ENCODE peak calls at places on chromosomes 1 and 21, in six cellular contexts. V, P, U, Z, H and O are unnamed samples.
A peak's percentile ranks its signal among the peaks of the same experiment; 100 is the strongest.

GRCh38 chr1:208280681-208281439 is 36.7 kb upstream of the PLXNA2 start:
- DNase-seq in V (no peak), P (no peak), U (no peak), Z (no peak), H (no peak), O (no peak)

GRCh38 chr1:22206551-22207125 is 63.7 kb upstream of the WNT4 start:
- DNase-seq in V (no peak), P (no peak), U (no peak), Z (no peak), H (no peak), O (no peak)

GRCh38 chr1:65788762-65789161 is 3.9 kb upstream of the PDE4B start:
- DNase-seq in V (no peak), P (no peak), U (no peak), Z (no peak), H (no peak), O (no peak)

GRCh38 chr1:94258873-94259331 is 21.5 kb upstream of the ARHGAP29 start:
- DNase-seq in V (peak; percentile 28), P (peak; percentile 99), U (peak; percentile 94), Z (no peak), H (no peak), O (no peak)

GRCh38 chr1:37719572-37720195 is 27.4 kb downstream of the CDCA8 start:
- DNase-seq in V (no peak), P (no peak), U (no peak), Z (no peak), H (no peak), O (no peak)

GRCh38 chr1:69409731-69410456 is 157.8 kb upstream of the LRRC7 start:
- DNase-seq in V (no peak), P (no peak), U (no peak), Z (no peak), H (no peak), O (no peak)

GRCh38 chr21:45465611-45466329 is 60.8 kb downstream of the COL18A1 start:
- DNase-seq in V (no peak), P (no peak), U (no peak), Z (no peak), H (no peak), O (no peak)

GRCh38 chr1:71413441-71414170 is 332.8 kb upstream of the ZRANB2 start:
- DNase-seq in V (no peak), P (no peak), U (no peak), Z (no peak), H (no peak), O (no peak)

GRCh38 chr1:90562892-90563291 is 154.2 kb downstream of the BARHL2 start:
- DNase-seq in V (no peak), P (no peak), U (no peak), Z (no peak), H (no peak), O (no peak)

GRCh38 chr1:119805247-119805646 is 6.0 kb downstream of the REG4 start:
- DNase-seq in V (no peak), P (no peak), U (no peak), Z (no peak), H (no peak), O (no peak)

GRCh38 chr1:201025571-201026002 is 2.1 kb upstream of the KIF21B start:
- DNase-seq in V (no peak), P (peak; percentile 47), U (no peak), Z (peak; percentile 58), H (peak; percentile 43), O (no peak)

GRCh38 chr1:1872329-1872994 is 18.4 kb downstream of the GNB1 start:
- DNase-seq in V (no peak), P (no peak), U (no peak), Z (no peak), H (no peak), O (no peak)
- H4K20me1 ChIP-seq in V (peaks cover 99% of the 10 kb centered on the region), P (peaks cover 82% of the 10 kb centered on the region), U (peaks cover 37% of the 10 kb centered on the region), Z (peaks cover 30% of the 10 kb centered on the region), H (peaks cover 27% of the 10 kb centered on the region), O (peaks cover 42% of the 10 kb centered on the region)

GRCh38 chr1:53558916-53559315 is 99.7 kb downstream of the DMRTB1 start:
- DNase-seq in V (no peak), P (no peak), U (no peak), Z (no peak), H (no peak), O (no peak)
- H4K20me1 ChIP-seq in V (no peaks in the 10 kb centered on the region), P (no peaks in the 10 kb centered on the region), U (no peaks in the 10 kb centered on the region), Z (peaks cover 5% of the 10 kb centered on the region), H (no peaks in the 10 kb centered on the region), O (peaks cover 4% of the 10 kb centered on the region)

GRCh38 chr21:26105819-26106218 is 64.8 kb downstream of the APP start:
- DNase-seq in V (no peak), P (no peak), U (no peak), Z (no peak), H (no peak), O (no peak)

GRCh38 chr21:26112127-26112742 is 58.3 kb downstream of the APP start:
- DNase-seq in V (no peak), P (no peak), U (no peak), Z (no peak), H (no peak), O (no peak)

GRCh38 chr21:26110703-26111102 is 59.9 kb downstream of the APP start:
- DNase-seq in V (no peak), P (no peak), U (no peak), Z (no peak), H (no peak), O (no peak)

GRCh38 chr21:26106562-26106961 is 64.0 kb downstream of the APP start:
- DNase-seq in V (no peak), P (no peak), U (no peak), Z (no peak), H (no peak), O (no peak)

GRCh38 chr21:26107439-26107838 is 63.1 kb downstream of the APP start:
- DNase-seq in V (no peak), P (no peak), U (no peak), Z (no peak), H (no peak), O (no peak)
- H4K20me1 ChIP-seq in V (peaks cover 8% of the 10 kb centered on the region), P (peaks cover 3% of the 10 kb centered on the region), U (no peaks in the 10 kb centered on the region), Z (no peaks in the 10 kb centered on the region), H (no peaks in the 10 kb centered on the region), O (peaks cover 2% of the 10 kb centered on the region)

GRCh38 chr1:63782982-63783381 is 9.2 kb downstream of the ROR1 start:
- DNase-seq in V (no peak), P (no peak), U (no peak), Z (no peak), H (no peak), O (no peak)

GRCh38 chr1:63784083-63784482 is 10.3 kb downstream of the ROR1 start:
- DNase-seq in V (no peak), P (no peak), U (no peak), Z (no peak), H (no peak), O (no peak)

GRCh38 chr1:63780541-63780940 is 6.7 kb downstream of the ROR1 start:
- DNase-seq in V (no peak), P (no peak), U (no peak), Z (no peak), H (no peak), O (no peak)

GRCh38 chr1:63787875-63788274 is 14.1 kb downstream of the ROR1 start:
- DNase-seq in V (no peak), P (no peak), U (no peak), Z (no peak), H (no peak), O (no peak)

DNA sequence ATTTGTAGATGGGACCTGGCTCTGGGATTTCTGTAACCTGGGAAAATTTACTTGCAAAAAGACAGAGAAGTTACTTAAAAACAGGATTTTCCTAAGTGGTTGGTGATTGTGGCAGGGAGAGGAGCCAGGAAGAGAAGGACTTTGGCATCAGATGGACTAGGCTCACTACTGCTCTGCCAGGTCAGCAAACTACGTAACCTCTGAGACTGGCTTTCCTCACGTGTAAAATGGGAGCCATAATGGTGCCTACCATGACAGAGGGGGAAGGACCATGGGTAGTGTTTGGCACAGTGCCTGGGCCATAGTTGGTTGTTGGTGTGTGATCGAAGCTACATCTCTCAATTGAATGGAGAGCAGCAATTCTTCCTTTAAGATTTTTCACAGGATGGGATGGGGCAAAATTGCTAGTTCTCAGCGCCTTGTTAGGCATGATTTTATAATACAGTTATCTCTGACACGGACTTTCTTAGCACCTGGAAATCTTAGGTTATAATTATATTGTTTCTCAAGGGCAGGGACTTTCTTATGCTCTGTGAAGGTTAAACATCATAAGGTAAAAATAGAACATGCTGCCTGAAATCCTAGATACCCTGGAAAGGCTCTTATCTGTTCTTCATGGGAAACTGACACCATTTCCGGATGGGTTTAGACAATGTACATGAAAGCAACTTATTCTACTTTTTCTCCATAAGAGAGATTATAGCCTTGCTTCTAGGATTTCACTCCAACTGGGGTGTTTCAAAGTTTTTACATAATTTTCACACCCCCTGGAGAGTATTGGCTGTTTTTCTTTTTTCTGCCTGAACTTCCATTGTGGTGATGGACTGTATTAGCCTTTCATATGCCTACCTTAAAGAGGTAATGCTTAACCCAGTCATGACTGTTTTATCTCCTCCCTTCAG is 10.9 kb downstream of the ROR1 start:
- DNase-seq in V (no peak), P (no peak), U (no peak), Z (no peak), H (no peak), O (no peak)
- H4K20me1 ChIP-seq in V (peaks cover 12% of the 10 kb centered on the region), P (peaks cover 41% of the 10 kb centered on the region), U (no peaks in the 10 kb centered on the region), Z (no peaks in the 10 kb centered on the region), H (no peaks in the 10 kb centered on the region), O (peaks cover 2% of the 10 kb centered on the region)

GRCh38 chr1:9822897-9823692 is 670 bp downstream of the CLSTN1 start:
- DNase-seq in V (no peak), P (peak; percentile 31), U (no peak), Z (peak; percentile 62), H (peak; percentile 60), O (no peak)

GRCh38 chr1:9823943-9824701 is at the start of gene CLSTN1:
- DNase-seq in V (peak; percentile 95), P (peak; percentile 87), U (peak; percentile 76), Z (peak; percentile 99), H (peak; percentile 92), O (no peak)

GRCh38 chr1:9822490-9822889 is 1.3 kb downstream of the CLSTN1 start:
- DNase-seq in V (no peak), P (no peak), U (no peak), Z (no peak), H (no peak), O (no peak)

GRCh38 chr1:9824702-9825089 is 931 bp upstream of the CLSTN1 start:
- DNase-seq in V (no peak), P (no peak), U (no peak), Z (no peak), H (no peak), O (peak; percentile 52)

GRCh38 chr1:9823693-9823942 is 147 bp downstream of the CLSTN1 start:
- DNase-seq in V (no peak), P (no peak), U (no peak), Z (no peak), H (no peak), O (no peak)
- H4K20me1 ChIP-seq in V (peaks cover 16% of the 10 kb centered on the region), P (peaks cover 22% of the 10 kb centered on the region), U (no peaks in the 10 kb centered on the region), Z (peaks cover 4% of the 10 kb centered on the region), H (peaks cover 19% of the 10 kb centered on the region), O (no peaks in the 10 kb centered on the region)

GRCh38 chr1:247182994-247183393 is 11.2 kb upstream of the ZNF124 start:
- DNase-seq in V (no peak), P (no peak), U (no peak), Z (no peak), H (no peak), O (no peak)
- H4K20me1 ChIP-seq in V (no peaks in the 10 kb centered on the region), P (no peaks in the 10 kb centered on the region), U (no peaks in the 10 kb centered on the region), Z (no peaks in the 10 kb centered on the region), H (no peaks in the 10 kb centered on the region), O (no peaks in the 10 kb centered on the region)